ENCODE peak calls at places on chromosomes 3 and 15, in eight cellular contexts. F, W, B, O, N, R, Q and U are unnamed samples.

GRCh38 chr3:159128628-159129027 is 326.8 kb downstream of the MFSD1 start:
- DNase-seq in O (peak), Q (no peak), B (no peak), N (peak), R (no peak), F (no peak), W (no peak), U (peak)

GRCh38 chr15:95687056-95687455 is 643.4 kb upstream of the NR2F2 start:
- DNase-seq in W (no peak), N (no peak), Q (no peak), B (no peak), O (no peak), R (no peak), F (no peak), U (no peak)

GRCh38 chr3:193665370-193665989 is 72.5 kb downstream of the OPA1 start:
- DNase-seq in B (no peak), Q (no peak), W (peak), N (peak), O (peak), R (no peak), F (no peak), U (peak)

GRCh38 chr3:149971403-149972075 is 844 bp upstream of the PFN2 start:
- DNase-seq in F (peak), N (peak), R (peak), Q (peak), B (no peak), O (peak), W (no peak), U (peak)

GRCh38 chr15:63347074-63347859 is 34.4 kb downstream of the CA12 start:
- DNase-seq in F (no peak), N (peak), B (no peak), Q (no peak), R (no peak), O (no peak), W (no peak), U (no peak)

GRCh38 chr15:83504365-83504764 is 57.2 kb downstream of the SH3GL3 start:
- DNase-seq in N (no peak), R (no peak), F (no peak), B (no peak), Q (no peak), O (no peak), W (peak), U (peak)

GRCh38 chr3:67605377-67605776 is 49.0 kb downstream of the SUCLG2 start:
- DNase-seq in B (no peak), N (peak), O (peak), R (no peak), F (no peak), Q (no peak), W (no peak), U (peak)

GRCh38 chr15:34855893-34856292 is 60.5 kb upstream of the ACTC1 start:
- DNase-seq in B (no peak), W (no peak), R (no peak), O (no peak), F (no peak), Q (no peak), N (no peak), U (peak)

GRCh38 chr3:58666683-58667082 is at the start of gene FAM3D:
- DNase-seq in R (peak), N (no peak), Q (no peak), F (no peak), B (no peak), O (no peak), W (peak), U (no peak)

GRCh38 chr3:63975705-63976104 is 47.6 kb downstream of the PSMD6 start:
- DNase-seq in N (peak), W (no peak), O (no peak), B (no peak), F (no peak), Q (no peak), R (no peak), U (peak)

GRCh38 chr15:65791335-65792129 is 561 bp downstream of the DENND4A start:
- DNase-seq in F (peak), B (peak), Q (peak), O (no peak), R (peak), N (peak), W (peak), U (peak)

GRCh38 chr3:11346416-11346815 is 74.2 kb downstream of the ATG7 start:
- DNase-seq in Q (no peak), R (no peak), B (no peak), W (no peak), N (peak), F (no peak), O (peak), U (peak)

GRCh38 chr15:65981837-65982696 is 112.8 kb downstream of the RAB11A start:
- DNase-seq in N (no peak), B (no peak), O (no peak), F (peak), Q (peak), R (peak), W (peak), U (peak)

GRCh38 chr15:66238318-66238717 is 15.2 kb downstream of the MEGF11 start:
- DNase-seq in N (no peak), F (no peak), B (no peak), O (no peak), Q (no peak), R (no peak), W (no peak), U (no peak)

GRCh38 chr3:182755308-182756106 is 37.8 kb upstream of the ATP11B start:
- DNase-seq in B (no peak), N (peak), O (peak), F (no peak), Q (no peak), R (no peak), W (no peak), U (no peak)

GRCh38 chr3:103787879-103788278 is 1353.1 kb downstream of the ZPLD1 start:
- DNase-seq in O (no peak), B (no peak), Q (no peak), W (no peak), R (no peak), N (no peak), F (no peak), U (no peak)

GRCh38 chr3:164416491-164417222 is 661.6 kb downstream of the SI start:
- DNase-seq in W (no peak), O (no peak), Q (no peak), B (no peak), N (peak), R (no peak), F (no peak), U (no peak)

GRCh38 chr3:48301814-48302194 is 31.7 kb downstream of the SPINK8 start:
- DNase-seq in R (peak), B (peak), N (peak), O (peak), Q (no peak), F (no peak), W (peak), U (peak)

DNA sequence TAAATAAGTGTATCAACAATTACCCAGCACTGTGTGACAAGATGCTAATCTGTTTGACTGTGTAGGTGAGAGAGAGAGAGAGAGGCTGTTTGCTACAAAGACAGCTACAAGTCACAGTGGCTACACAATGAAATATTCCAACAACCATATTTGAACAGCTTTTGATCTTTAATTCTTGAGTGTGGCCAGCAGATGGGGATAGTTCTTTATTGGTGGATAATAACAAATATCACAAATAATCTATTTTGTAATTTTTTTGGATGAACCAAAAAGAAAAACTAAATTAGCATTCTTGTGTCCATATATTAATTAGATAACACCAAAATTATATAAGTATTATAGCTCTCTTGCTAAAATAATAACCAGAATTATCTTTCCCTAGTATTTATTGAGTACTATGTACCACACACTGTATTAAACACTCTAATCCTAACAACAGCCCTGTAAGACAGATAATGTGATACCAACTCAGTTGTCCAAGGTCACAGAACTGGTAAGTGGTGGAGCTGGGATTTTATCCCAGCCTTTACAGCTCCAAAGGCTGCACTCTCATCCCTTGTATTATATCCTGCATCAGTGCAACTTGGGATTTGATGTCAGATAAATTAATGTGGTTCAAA is 61.9 kb upstream of the C3orf80 start:
- DNase-seq in O (no peak), N (peak), W (peak), Q (no peak), R (no peak), B (no peak), F (no peak), U (peak)
- TF ChIP-seq CTCF in O (peak), N (peak), W (peak), Q (peak), R (peak), B (no peak), F (peak), U (peak)

DNA sequence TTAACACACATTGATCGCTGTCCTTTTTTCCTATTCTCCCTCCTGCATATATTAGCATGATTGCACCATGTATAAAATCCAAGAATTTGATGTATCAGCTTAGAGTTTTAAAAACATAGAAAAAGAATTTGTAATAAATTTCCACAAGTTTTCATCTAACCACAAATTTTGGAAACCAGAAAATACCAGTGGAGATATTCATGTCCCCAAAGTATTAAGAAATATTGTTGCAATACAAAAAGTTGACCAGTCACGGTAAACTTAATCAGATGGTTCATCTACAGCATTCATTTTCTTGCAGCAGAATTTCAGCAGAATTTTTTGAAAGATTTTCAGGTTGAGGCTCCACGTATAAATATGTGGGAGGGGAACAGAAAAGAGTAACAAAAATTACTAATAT is 500.9 kb upstream of the MDFIC2 start:
- DNase-seq in N (no peak), Q (no peak), B (no peak), R (no peak), O (no peak), W (no peak), F (no peak), U (no peak)
- TF ChIP-seq CTCF in N (no peak), Q (no peak), B (no peak), R (no peak), O (no peak), W (no peak), F (no peak), U (no peak)

GRCh38 chr3:46427929-46428833 is 21.1 kb downstream of the CCRL2 start:
- DNase-seq in O (peak), Q (no peak), N (no peak), R (no peak), W (peak), B (no peak), F (no peak), U (no peak)
- TF ChIP-seq CTCF in O (no peak), Q (no peak), N (no peak), R (no peak), W (peak), B (no peak), F (no peak), U (no peak)

DNA sequence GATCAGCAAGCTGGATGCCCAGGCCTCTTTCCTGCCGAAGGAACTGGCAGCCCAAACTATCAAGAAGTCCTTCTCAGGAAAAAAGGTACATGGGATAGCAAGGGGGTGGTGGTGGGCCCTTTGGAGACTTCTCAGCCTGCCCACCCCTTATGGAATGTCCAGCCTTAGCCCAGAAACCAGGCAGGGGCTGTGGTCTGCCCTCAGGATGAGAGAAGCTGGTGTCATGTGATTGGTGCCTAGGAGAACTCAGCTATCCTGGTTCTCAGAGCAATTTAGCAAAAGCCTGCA is 2.8 kb downstream of the ITIH1 start:
- DNase-seq in Q (no peak), O (no peak), R (no peak), B (no peak), F (no peak), N (no peak), W (no peak), U (no peak)
- TF ChIP-seq CTCF in Q (no peak), O (no peak), R (no peak), B (no peak), F (no peak), N (no peak), W (no peak), U (no peak)

DNA sequence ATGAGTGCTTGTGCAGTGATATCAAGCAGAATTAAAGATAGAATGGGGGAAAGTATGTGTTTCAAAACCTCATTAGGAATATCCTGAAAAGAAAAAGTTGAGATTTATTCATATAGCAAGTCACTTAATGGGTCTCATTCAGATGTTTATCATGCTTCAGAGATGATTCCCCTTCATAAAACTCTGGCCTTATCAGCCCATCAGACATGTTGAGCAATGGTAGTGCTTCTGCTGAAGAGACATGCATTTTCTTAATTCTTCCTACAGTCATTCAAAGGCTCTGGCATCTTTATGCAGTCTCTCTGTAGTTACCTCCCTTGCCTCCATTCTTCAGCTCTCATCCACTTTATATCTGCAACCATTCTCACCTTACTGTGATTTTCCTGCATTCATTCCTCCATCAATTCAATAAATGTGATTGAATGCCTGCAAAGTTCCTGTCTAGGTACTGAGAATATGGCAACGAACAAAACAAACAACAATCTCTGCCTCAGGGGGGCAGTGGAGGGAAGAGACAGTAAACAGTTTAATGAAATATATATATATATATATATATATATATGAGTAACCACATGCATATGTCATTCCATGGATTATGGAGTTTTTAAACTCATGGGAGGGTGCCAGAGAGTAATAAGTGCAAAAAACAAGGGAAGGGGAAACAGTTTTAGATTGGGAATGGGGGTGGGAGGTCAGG is 138.5 kb downstream of the NECTIN3 start:
- DNase-seq in Q (no peak), R (no peak), B (no peak), N (peak), F (no peak), W (no peak), O (no peak), U (peak)
- TF ChIP-seq CTCF in Q (no peak), R (no peak), B (no peak), N (peak), F (no peak), W (peak), O (peak), U (no peak)

GRCh38 chr3:51386159-51386851 is 1.2 kb downstream of the MANF start:
- DNase-seq in R (no peak), O (peak), Q (no peak), B (no peak), F (peak), W (no peak), N (no peak), U (no peak)
- TF ChIP-seq CTCF in R (no peak), O (no peak), Q (no peak), B (no peak), F (no peak), W (no peak), N (no peak), U (no peak)

DNA sequence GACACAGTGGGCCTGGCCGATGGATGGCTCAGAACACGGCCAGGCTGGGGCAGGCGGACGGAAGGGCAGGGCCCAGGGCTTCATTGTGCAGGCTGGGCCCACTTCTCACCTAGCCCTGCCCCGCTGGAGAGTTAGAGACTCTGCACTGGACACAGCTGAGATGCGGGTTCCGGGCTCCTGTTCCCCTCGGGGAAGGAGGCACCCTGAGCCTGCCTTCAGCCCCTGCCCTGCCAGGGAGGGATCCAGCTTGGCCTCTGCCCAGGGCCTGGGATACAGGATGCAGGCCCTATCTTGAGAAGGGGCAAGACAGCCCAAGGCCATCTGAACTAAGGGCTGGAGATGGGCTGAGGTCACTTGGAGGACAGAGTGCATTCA is 110.6 kb downstream of the TMEM266 start:
- DNase-seq in Q (peak), W (no peak), B (no peak), F (no peak), N (no peak), R (no peak), O (no peak), U (no peak)
- TF ChIP-seq CTCF in Q (no peak), W (no peak), B (no peak), F (no peak), N (no peak), R (no peak), O (no peak), U (no peak)